ENCODE peak calls at places on chromosomes 6 and 20, in five cellular contexts. B is foreskin fibroblast, X is A549, N is cardiac muscle cell, F is heart left ventricle. H is an unnamed sample.

GRCh38 chr20:51800769-51801219 is 1.5 kb downstream of the SALL4 start:
- DNase-seq in B (peak), F (no peak), N (peak), X (peak), H (no peak)

GRCh38 chr6:35427851-35428321 is 24.3 kb upstream of the FANCE start:
- DNase-seq in B (peak), X (no peak), N (no peak), F (no peak), H (no peak)

GRCh38 chr20:41094656-41095055 is 42.7 kb upstream of the PLCG1 start:
- DNase-seq in N (no peak), B (peak), X (no peak), F (no peak), H (no peak)

GRCh38 chr6:168413018-168413720 is 27.8 kb upstream of the SMOC2 start:
- DNase-seq in F (no peak), B (no peak), N (no peak), X (no peak), H (no peak)

GRCh38 chr6:111738156-111738555 is 132.5 kb upstream of the TRAF3IP2 start:
- DNase-seq in X (no peak), F (no peak), B (no peak), N (no peak), H (no peak)

GRCh38 chr6:80348263-80348662 is 241.8 kb downstream of the BCKDHB start:
- DNase-seq in X (no peak), B (no peak), N (no peak), F (peak), H (no peak)

GRCh38 chr6:100479180-100480035 is 14.7 kb upstream of the SIM1 start:
- DNase-seq in B (peak), N (peak), F (no peak), X (peak), H (peak)

GRCh38 chr6:55794136-55794812 is 81.1 kb downstream of the BMP5 start:
- DNase-seq in F (no peak), X (no peak), N (no peak), B (peak), H (no peak)

GRCh38 chr6:161041274-161041673 is 49.7 kb downstream of the MAP3K4 start:
- DNase-seq in F (no peak), B (no peak), X (no peak), N (no peak), H (no peak)

GRCh38 chr6:23213193-23213592 is 643.8 kb downstream of the HDGFL1 start:
- DNase-seq in X (no peak), B (peak), F (no peak), N (no peak), H (no peak)

GRCh38 chr6:64895945-64896344 is 811.1 kb downstream of the EYS start:
- DNase-seq in B (no peak), X (no peak), F (no peak), N (no peak), H (no peak)

DNA sequence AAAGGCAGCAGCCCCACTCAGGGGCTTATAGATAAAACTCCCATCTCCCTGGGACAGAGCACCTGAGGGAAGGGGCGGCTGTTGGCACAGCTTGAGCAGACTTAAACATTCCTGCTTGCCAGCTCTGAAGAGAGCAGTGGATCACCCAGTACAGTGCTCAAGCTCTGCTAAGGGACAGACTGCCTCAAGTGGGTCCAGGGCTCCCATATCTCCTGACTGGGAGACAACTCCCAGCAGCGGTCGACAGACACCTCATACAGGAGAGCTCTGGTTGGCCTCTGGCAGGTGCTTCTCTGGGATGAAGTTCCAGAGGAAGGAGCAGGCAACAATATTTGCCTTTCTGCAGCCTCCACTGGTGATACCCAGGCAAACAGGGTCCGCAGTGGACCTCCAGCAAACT is 810.1 kb downstream of the EYS start:
- DNase-seq in F (no peak), X (no peak), N (no peak), B (no peak), H (no peak)
- H3K4me3 ChIP-seq in F (no peak), X (no peak), N (no peak), B (no peak), H (no peak)

GRCh38 chr20:31594002-31594557 is 11.0 kb upstream of the ID1 start:
- DNase-seq in X (no peak), F (no peak), B (no peak), N (no peak), H (no peak)
- H3K4me3 ChIP-seq in X (peak), F (no peak), B (no peak), N (no peak), H (no peak)

GRCh38 chr6:45436544-45437440 is 59.1 kb upstream of the SUPT3H start:
- DNase-seq in F (no peak), X (no peak), B (peak), N (no peak), H (peak)
- H3K4me3 ChIP-seq in F (no peak), X (no peak), B (no peak), N (no peak), H (no peak)

GRCh38 chr6:144278659-144279314 is 6.3 kb upstream of the UTRN start:
- DNase-seq in F (no peak), X (no peak), N (no peak), B (peak), H (no peak)
- H3K4me3 ChIP-seq in F (no peak), X (no peak), N (no peak), B (no peak), H (no peak)

GRCh38 chr6:44109212-44109611 is 18.0 kb downstream of the MRPL14 start:
- DNase-seq in N (no peak), X (no peak), F (no peak), B (no peak), H (no peak)
- H3K4me3 ChIP-seq in N (no peak), X (no peak), F (no peak), B (no peak), H (no peak)

DNA sequence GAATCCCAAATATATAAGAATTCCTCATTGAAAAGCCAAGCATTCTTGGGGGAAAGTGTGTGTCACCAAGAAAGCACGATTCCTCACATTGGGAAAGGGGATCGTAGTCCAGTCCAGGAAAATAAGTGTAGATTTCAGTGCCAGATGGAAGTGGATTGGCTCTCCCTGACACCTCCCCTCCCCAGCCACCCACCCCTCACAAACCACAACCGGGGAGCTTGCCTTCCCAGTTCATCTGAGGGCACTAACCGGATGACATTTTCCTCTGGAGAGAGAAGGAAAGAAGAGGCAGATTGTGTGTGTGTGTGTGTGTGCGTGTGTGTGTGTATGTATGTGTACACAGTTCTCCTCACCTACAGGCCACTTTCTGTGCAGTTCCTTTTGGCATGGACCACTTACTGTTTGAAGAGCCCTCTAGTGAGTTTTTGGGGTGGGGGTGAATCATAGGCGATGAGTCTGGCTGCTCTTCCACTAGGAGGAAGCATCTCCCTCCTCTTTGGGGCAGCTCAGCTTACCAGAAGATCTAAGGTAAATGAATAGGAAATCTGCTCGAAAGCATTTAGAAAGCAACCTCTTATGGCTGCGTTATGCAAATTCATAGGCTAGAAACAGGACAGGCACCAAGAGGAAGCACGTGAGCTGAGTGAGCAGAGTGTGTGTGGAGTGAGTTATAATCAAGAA is 20.8 kb downstream of the DAAM2 start:
- DNase-seq in B (peak), N (no peak), F (no peak), X (no peak), H (peak)
- H3K4me3 ChIP-seq in B (no peak), N (no peak), F (no peak), X (no peak), H (no peak)

GRCh38 chr20:37526238-37526838 is 1.3 kb downstream of the BLCAP start:
- DNase-seq in X (no peak), N (peak), B (peak), F (no peak), H (no peak)

GRCh38 chr20:37524221-37524700 is 3.2 kb downstream of the NNAT start:
- DNase-seq in F (no peak), B (no peak), X (no peak), N (no peak), H (no peak)

GRCh38 chr20:37525810-37526209 is 1.9 kb downstream of the BLCAP start:
- DNase-seq in B (no peak), X (no peak), N (no peak), F (no peak), H (no peak)

GRCh38 chr20:37526839-37527637 is 638 bp downstream of the BLCAP start:
- DNase-seq in X (peak), N (peak), F (no peak), B (peak), H (no peak)

DNA sequence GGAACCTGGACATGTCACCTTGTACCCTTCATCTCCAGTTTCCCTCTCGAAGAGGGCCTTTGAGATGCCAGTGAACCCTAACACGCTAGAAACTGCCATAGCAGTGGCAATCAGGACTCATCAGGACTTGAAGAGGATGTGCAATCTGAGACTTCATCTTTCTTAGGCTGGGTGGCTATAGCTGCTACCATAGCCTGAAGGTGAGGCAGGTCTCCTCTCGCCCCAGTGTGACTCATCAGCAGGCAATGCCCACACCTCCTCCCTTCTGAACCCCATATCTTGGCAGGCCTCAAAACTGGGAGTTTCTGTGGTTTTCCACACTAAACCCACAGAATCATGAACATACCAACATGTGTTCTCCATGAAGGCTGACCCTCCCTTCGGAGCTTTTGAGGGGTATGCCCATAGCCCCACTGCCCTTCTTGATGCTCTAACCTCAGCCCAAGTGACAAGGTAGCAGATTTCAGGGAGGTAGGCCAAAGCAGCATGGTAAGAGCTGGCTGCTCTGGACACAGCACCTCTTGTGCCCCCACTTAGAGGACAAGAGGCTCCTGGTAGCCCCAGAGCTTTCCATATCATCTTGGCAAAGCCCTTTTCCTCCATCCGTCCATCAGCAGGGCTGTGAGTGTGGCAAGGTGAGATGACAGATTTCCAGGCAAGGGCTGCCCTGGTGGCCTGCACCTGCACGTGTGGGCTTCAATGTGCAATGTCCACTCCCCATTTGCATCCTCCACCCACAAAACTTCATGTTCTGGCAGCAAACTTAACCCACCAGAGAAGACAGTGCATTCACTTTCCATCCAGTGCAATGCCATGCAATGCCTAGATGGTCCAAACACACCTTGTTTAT is 2.6 kb downstream of the BLCAP start:
- DNase-seq in B (peak), F (no peak), X (no peak), N (no peak), H (no peak)
- H3K4me3 ChIP-seq in B (peak), F (no peak), X (no peak), N (no peak), H (no peak)

GRCh38 chr20:46563848-46564197 is 13.4 kb upstream of the OCSTAMP start:
- DNase-seq in B (no peak), X (no peak), N (no peak), F (no peak), H (no peak)

GRCh38 chr20:46559685-46560440 is 9.4 kb upstream of the OCSTAMP start:
- DNase-seq in N (no peak), X (no peak), B (no peak), F (no peak), H (no peak)

GRCh38 chr20:46563170-46563847 is 12.9 kb upstream of the OCSTAMP start:
- DNase-seq in N (peak), B (no peak), F (no peak), X (no peak), H (no peak)

GRCh38 chr20:46562373-46563169 is 12.1 kb upstream of the OCSTAMP start:
- DNase-seq in N (peak), B (peak), F (peak), X (peak), H (peak)

DNA sequence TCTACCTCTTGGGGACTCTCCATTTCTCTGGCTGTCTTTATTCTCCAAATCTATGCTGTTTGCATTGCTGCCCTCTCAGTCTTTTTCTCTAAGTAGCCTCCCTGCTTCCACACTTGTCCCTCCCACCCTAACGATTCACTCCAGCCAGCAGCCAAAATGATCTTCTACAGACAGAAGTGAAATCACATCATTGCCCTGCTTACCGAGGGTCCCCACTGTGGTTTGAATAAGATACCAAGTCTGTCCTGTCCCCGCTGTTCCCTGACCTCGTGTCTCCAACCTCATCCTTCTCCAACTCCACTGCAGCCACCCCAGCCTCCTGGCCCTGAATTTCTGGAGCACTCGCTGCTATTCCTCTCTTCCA is 11.5 kb upstream of the OCSTAMP start:
- DNase-seq in X (no peak), N (no peak), B (no peak), F (no peak), H (no peak)
- H3K4me3 ChIP-seq in X (peak), N (no peak), B (peak), F (peak), H (peak)

GRCh38 chr6:157077251-157077650 is 246.1 kb downstream of the TMEM242 start:
- DNase-seq in B (no peak), X (no peak), N (no peak), F (no peak), H (no peak)
- H3K4me3 ChIP-seq in B (no peak), X (no peak), N (no peak), F (no peak), H (no peak)